ENCODE peak calls at places on chromosomes 11 and 22, in seven cellular contexts. P is breast epithelium, V is stomach, Q is K562, X is vagina, K is suprapubic skin, O is endothelial cell of umbilical vein. T is an unnamed sample.

GRCh38 chr22:47107431-47107830 is 345.0 kb downstream of the TBC1D22A start:
- DNase-seq in Q (no peak), X (no peak), P (no peak), K (no peak), O (peak), V (no peak), T (no peak)

GRCh38 chr11:123707606-123708205 is 33.8 kb downstream of the ZNF202 start:
- DNase-seq in P (peak), K (no peak), V (peak), O (peak), Q (peak), X (no peak), T (peak)

GRCh38 chr11:132639986-132640385 is 892.3 kb downstream of the OPCML start:
- DNase-seq in V (no peak), P (no peak), Q (no peak), K (no peak), O (no peak), X (no peak), T (no peak)

GRCh38 chr11:65576867-65577755 is 1.3 kb downstream of the EHBP1L1 start:
- DNase-seq in K (no peak), O (peak), P (no peak), Q (no peak), X (no peak), V (peak), T (peak)

GRCh38 chr11:65187146-65187675 is 5.5 kb downstream of the CAPN1 start:
- DNase-seq in X (no peak), V (no peak), O (no peak), P (no peak), Q (no peak), K (peak), T (no peak)

GRCh38 chr22:31561238-31561887 is 65.0 kb downstream of the SFI1 start:
- DNase-seq in X (no peak), O (peak), Q (peak), V (peak), P (peak), K (no peak), T (no peak)

GRCh38 chr11:119723243-119723951 is 5.6 kb downstream of the NECTIN1 start:
- DNase-seq in X (no peak), K (no peak), O (no peak), P (no peak), Q (no peak), V (no peak), T (no peak)

GRCh38 chr11:13718394-13718793 is 49.9 kb downstream of the FAR1 start:
- DNase-seq in P (no peak), Q (no peak), X (no peak), O (no peak), V (no peak), K (no peak), T (no peak)

GRCh38 chr11:95831198-95831883 is 41.0 kb downstream of the CEP57 start:
- DNase-seq in X (no peak), Q (no peak), P (no peak), O (peak), V (no peak), K (no peak), T (no peak)

GRCh38 chr11:122743949-122744876 is 88.7 kb downstream of the UBASH3B start:
- DNase-seq in P (peak), O (peak), Q (no peak), X (no peak), K (no peak), V (peak), T (no peak)

GRCh38 chr11:10380921-10381320 is 74.1 kb upstream of the AMPD3 start:
- DNase-seq in O (no peak), V (no peak), X (peak), Q (no peak), K (no peak), P (no peak), T (no peak)

GRCh38 chr11:31643831-31644230 is 134.3 kb downstream of the ELP4 start:
- DNase-seq in Q (no peak), O (peak), K (no peak), P (no peak), X (no peak), V (no peak), T (no peak)

GRCh38 chr11:116930177-116930576 is 92.8 kb upstream of the APOA1 start:
- DNase-seq in K (no peak), P (no peak), Q (no peak), X (no peak), V (no peak), O (peak), T (no peak)

GRCh38 chr11:68412593-68413475 is 47.7 kb upstream of the PPP6R3 start:
- DNase-seq in Q (no peak), X (no peak), O (no peak), V (no peak), P (peak), K (no peak), T (peak)

GRCh38 chr11:120215634-120216033 is 4.8 kb downstream of the OAF start:
- DNase-seq in O (peak), Q (peak), X (no peak), P (no peak), K (no peak), V (peak), T (no peak)

GRCh38 chr11:129346916-129347315 is 28.7 kb upstream of the BARX2 start:
- DNase-seq in V (no peak), O (no peak), P (no peak), X (no peak), Q (no peak), K (no peak), T (no peak)

GRCh38 chr11:59857444-59858434 is 8.5 kb downstream of the TCN1 start:
- DNase-seq in O (peak), X (no peak), V (no peak), P (no peak), Q (peak), K (no peak), T (no peak)

GRCh38 chr22:25050566-25050965 is 98.0 kb downstream of the KIAA1671 start:
- DNase-seq in X (no peak), K (no peak), O (no peak), Q (no peak), P (no peak), V (no peak), T (no peak)

GRCh38 chr11:30000986-30001385 is 15.8 kb downstream of the KCNA4 start:
- DNase-seq in P (no peak), X (no peak), K (no peak), O (no peak), Q (no peak), V (no peak), T (no peak)
- TF ChIP-seq POLR2AphosphoS5 in P (no peak), X (no peak), K (no peak), O (no peak), Q (no peak), V (no peak), T (no peak)

GRCh38 chr11:1546077-1546535 is 26.0 kb downstream of the DUSP8 start:
- DNase-seq in V (no peak), Q (no peak), P (no peak), K (no peak), X (no peak), O (no peak), T (no peak)

GRCh38 chr11:1546536-1547466 is 25.3 kb downstream of the DUSP8 start:
- DNase-seq in P (no peak), V (peak), K (no peak), Q (peak), X (no peak), O (peak), T (peak)

GRCh38 chr11:1549355-1550330 is 22.4 kb downstream of the DUSP8 start:
- DNase-seq in X (no peak), K (no peak), Q (peak), P (no peak), O (no peak), V (no peak), T (no peak)

GRCh38 chr11:1547467-1548098 is 24.5 kb downstream of the DUSP8 start:
- DNase-seq in P (no peak), V (no peak), Q (no peak), O (no peak), X (no peak), K (no peak), T (no peak)

DNA sequence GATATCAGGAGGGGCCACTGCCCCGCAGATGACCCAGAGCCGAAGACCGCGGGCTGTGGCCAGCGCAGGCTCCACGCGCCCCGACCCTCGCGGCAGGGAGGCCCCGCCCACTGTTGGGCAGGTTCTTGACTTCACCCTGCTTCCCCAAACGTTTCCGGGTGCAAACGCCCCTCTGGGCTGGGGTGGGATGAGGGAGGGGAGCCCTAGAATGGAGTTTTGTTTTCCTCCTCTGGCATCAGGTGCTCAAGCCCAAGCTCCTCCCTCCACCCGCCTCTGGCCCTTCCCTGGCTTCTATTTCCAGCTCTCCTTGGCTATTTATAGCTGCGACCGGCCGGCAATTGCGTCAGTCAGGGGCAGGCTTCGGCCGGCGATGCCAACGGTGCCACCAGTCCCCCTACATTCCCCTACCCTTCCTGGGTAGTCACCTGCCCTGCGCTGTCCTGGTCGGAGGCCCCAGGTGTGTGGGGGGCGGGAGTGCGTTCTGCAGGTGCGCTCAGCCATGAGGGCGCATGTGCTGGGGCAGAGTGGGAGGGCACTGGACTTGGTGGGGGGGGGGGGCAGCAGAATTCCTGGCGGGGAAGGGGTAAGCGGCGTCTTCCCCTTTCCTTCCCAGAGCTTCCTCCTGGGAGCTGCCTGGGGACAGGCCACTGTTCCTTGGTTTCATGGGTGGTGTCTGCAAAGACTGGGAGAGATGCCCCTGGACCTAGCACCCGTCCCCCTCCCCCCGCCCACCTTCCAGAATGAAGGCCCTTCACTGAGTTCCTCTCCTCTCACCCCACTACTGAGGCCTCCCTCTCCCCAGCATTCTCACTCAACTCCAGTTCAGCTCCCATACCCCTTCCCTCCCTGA is 23.6 kb downstream of the DUSP8 start:
- DNase-seq in O (peak), Q (peak), K (no peak), P (peak), X (no peak), V (peak), T (peak)
- H3K4me3 ChIP-seq in O (no peak), Q (no peak), K (peak), P (peak), X (no peak), V (peak), T (peak)

GRCh38 chr11:121415861-121416260 is 36.3 kb upstream of the SORL1 start:
- DNase-seq in O (no peak), X (no peak), V (no peak), P (no peak), Q (no peak), K (no peak), T (peak)

GRCh38 chr11:121417607-121418006 is 34.5 kb upstream of the SORL1 start:
- DNase-seq in X (no peak), Q (no peak), P (no peak), K (no peak), V (no peak), O (no peak), T (no peak)

GRCh38 chr11:121412000-121412587 is 40.0 kb upstream of the SORL1 start:
- DNase-seq in X (no peak), V (no peak), P (no peak), O (no peak), Q (no peak), K (no peak), T (no peak)

GRCh38 chr11:121416909-121417567 is 35.1 kb upstream of the SORL1 start:
- DNase-seq in V (peak), K (peak), O (peak), Q (no peak), P (peak), X (peak), T (no peak)

DNA sequence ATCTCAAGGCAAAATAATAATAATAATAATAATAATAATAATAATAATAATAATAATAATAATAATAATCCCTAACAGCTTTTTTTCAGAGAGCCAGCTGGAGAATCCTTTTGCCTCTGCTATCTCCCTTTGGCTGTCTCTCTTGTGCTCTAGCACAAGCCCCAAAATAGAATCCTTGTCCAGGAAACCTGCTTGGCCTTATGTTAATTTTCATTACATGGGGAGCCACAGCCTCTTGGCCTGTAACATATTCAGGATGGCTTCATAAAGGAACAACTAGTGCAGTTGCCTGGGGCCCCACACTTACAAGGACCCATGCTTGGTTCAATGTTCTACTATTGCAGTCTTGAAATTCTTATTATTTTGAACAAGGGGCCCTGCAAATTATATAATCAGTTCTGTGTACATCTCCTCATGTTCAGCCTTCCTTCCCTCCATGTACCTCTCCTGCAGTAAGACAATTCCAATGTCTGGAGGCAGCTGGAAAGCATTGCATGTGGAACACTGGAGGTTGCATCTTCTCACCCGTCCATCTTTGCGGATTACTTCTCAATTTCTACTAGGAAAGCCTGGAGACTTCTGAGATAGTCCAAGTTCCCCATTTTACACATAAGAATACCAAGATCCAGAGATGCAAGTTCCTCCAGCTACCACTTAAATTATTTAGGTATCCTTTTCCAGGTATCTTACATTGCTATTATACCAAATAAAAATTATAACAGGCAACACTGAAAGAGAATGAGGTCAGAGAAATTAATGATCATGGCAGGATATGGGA is 37.8 kb upstream of the SORL1 start:
- DNase-seq in O (no peak), Q (no peak), K (no peak), P (no peak), X (no peak), V (no peak), T (no peak)
- TF ChIP-seq POLR2AphosphoS5 in O (no peak), Q (no peak), K (no peak), P (no peak), X (no peak), V (no peak), T (no peak)

DNA sequence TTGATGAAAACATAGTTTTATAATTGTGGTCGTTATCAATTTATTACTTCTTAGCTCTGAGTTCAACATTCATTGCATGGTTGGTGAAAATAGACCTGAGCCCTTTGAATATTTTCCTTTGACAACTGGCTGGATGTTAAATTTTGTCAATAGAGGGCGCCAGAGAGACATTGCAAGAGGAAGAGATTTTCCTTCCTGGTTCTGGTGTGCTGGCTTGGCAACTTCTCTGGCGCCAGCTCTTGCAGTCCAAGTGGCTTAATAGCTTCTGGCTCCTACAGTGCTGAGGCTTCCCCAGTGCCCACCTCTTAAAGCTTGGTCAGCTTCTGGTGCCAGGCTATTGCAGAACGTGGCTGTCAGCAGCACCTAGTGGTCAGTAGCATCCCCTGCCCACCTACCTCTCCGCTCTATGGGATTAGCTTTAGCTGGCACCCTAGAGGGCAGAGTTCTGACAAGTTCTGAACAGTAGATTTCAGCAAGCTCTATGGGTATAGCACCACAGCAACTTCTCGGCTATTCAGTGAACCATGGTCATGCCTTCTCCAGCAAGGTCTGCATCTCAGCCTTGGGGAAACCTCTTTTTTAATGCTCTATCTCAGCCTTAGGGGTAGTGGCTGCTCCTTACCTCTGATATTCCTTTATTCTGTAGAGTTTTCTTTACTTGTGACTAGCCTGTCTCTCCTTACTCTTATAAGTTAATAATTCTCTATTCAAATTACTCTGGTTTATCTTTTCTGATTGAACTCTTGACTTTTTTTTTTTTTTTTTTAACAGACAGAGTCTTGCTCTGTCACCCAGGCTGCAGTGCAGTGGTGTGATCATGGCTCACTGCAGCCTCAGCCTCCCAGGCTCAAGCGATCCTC is 59.4 kb downstream of the ACER3 start:
- DNase-seq in Q (peak), V (peak), P (peak), K (peak), O (peak), X (no peak), T (no peak)
- H3K4me3 ChIP-seq in Q (no peak), V (no peak), P (peak), K (no peak), O (no peak), X (no peak), T (no peak)

DNA sequence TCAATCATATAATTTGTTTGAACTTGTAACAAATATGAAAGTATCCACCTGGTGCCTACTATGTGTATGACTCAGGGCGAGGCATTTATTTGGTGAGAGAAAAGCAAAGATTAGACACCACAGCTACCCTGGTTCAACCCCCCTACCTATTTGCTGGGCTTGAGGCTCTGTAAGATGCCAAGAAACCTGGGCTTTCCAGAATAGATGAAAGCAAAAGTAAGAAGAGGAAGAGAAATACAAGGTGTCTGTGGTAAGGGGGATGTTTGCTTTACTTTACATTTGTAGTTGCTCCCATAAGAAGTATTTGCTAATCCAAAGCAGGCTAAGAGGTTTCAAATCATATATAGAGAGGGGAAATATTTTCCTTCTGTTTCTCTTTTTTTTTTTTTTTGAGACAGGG is 61.7 kb downstream of the DDI1 start:
- DNase-seq in K (no peak), P (no peak), Q (no peak), X (no peak), O (no peak), V (no peak), T (no peak)
- TF ChIP-seq POLR2AphosphoS5 in K (no peak), P (no peak), Q (no peak), X (no peak), O (no peak), V (no peak), T (no peak)

GRCh38 chr22:29584975-29585374 is 4.1 kb upstream of the NIPSNAP1 start:
- DNase-seq in Q (no peak), P (no peak), O (no peak), K (no peak), V (no peak), X (no peak), T (no peak)

GRCh38 chr22:29578462-29578861 is 2.5 kb downstream of the NIPSNAP1 start:
- DNase-seq in P (no peak), X (no peak), O (no peak), K (no peak), Q (no peak), V (no peak), T (no peak)

GRCh38 chr22:29580200-29580810 is 608 bp downstream of the NIPSNAP1 start:
- DNase-seq in O (no peak), X (no peak), P (no peak), Q (no peak), V (no peak), K (no peak), T (no peak)

GRCh38 chr22:29581799-29582198 is 886 bp upstream of the NIPSNAP1 start:
- DNase-seq in X (no peak), O (no peak), K (no peak), P (no peak), Q (no peak), V (peak), T (no peak)
- H3K4me3 ChIP-seq in X (no peak), O (no peak), K (no peak), P (peak), Q (no peak), V (peak), T (no peak)

GRCh38 chr11:118000850-118001228 is 14.6 kb downstream of the IL10RA start:
- DNase-seq in O (no peak), P (no peak), X (no peak), V (no peak), K (peak), Q (no peak), T (no peak)

GRCh38 chr11:117998201-117998579 is 12.0 kb downstream of the IL10RA start:
- DNase-seq in Q (no peak), P (no peak), X (no peak), V (no peak), K (no peak), O (no peak), T (no peak)

GRCh38 chr11:118000067-118000849 is 14.1 kb downstream of the IL10RA start:
- DNase-seq in Q (no peak), K (peak), O (no peak), X (no peak), P (no peak), V (no peak), T (no peak)

GRCh38 chr11:117998664-117999353 is 12.6 kb downstream of the IL10RA start:
- DNase-seq in O (no peak), K (peak), P (no peak), V (no peak), X (no peak), Q (no peak), T (no peak)

DNA sequence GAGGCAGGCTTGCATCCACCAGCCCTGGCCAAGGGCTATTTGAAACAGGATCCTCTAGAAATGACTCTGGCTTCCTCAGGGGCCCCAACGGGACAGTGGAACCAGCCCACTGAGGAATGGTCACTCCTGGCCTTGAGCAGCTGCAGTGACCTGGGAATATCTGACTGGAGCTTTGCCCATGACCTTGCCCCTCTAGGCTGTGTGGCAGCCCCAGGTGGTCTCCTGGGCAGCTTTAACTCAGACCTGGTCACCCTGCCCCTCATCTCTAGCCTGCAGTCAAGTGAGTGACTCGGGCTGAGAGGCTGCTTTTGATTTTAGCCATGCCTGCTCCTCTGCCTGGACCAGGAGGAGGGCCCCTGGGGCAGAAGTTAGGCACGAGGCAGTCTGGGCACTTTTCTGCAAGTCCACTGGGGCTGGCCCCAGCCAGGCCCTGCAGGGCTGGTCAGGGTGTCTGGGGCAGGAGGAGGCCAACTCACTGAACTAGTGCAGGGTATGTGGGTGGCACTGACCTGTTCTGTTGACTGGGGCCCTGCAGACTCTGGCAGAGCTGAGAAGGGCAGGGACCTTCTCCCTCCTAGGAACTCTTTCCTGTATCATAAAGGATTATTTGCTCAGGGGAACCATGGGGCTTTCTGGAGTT is 13.3 kb downstream of the IL10RA start:
- DNase-seq in X (no peak), K (peak), O (no peak), V (no peak), P (no peak), Q (no peak), T (peak)
- TF ChIP-seq POLR2AphosphoS5 in X (no peak), K (no peak), O (no peak), V (no peak), P (no peak), Q (no peak), T (no peak)

GRCh38 chr22:37215890-37216289 is 3.6 kb upstream of the SSTR3 start:
- DNase-seq in O (no peak), V (no peak), X (no peak), P (no peak), K (no peak), Q (no peak), T (no peak)
- H3K4me3 ChIP-seq in O (no peak), V (no peak), X (no peak), P (no peak), K (no peak), Q (no peak), T (no peak)